ENCODE peak calls at places on chromosomes 5 and 9, in ten cellular contexts. C, Y, D, Z, T, P, I, J, H and Q are unnamed samples.

GRCh38 chr5:40823459-40823858 is 11.6 kb downstream of the RPL37 start:
- DNase-seq in C (no peak), H (no peak), D (no peak), T (no peak), P (no peak), Y (no peak), Z (no peak), I (no peak), J (no peak), Q (no peak)

GRCh38 chr9:127776195-127776918 is 2.1 kb downstream of the SH2D3C start:
- DNase-seq in T (no peak), Z (no peak), C (no peak), H (no peak), P (peak; percentile 87), D (peak; percentile 93), J (no peak), Y (peak; percentile 78), I (peak; percentile 44), Q (peak; percentile 60)

GRCh38 chr5:172686111-172686510 is 45.0 kb downstream of the NEURL1B start:
- DNase-seq in I (no peak), J (no peak), Z (no peak), C (peak; percentile 39), P (no peak), Y (no peak), H (no peak), T (no peak), D (peak; percentile 56), Q (no peak)

GRCh38 chr9:73219985-73220626 is 68.4 kb downstream of the ANXA1 start:
- DNase-seq in C (no peak), Y (no peak), D (no peak), P (no peak), Z (peak; percentile 91), T (peak; percentile 66), H (peak; percentile 7), J (peak; percentile 63), I (no peak), Q (no peak)

GRCh38 chr5:15763754-15764153 is 263.8 kb downstream of the FBXL7 start:
- DNase-seq in Y (no peak), I (no peak), Z (no peak), P (no peak), D (no peak), J (no peak), T (peak; percentile 48), C (no peak), H (peak; percentile 47), Q (no peak)

GRCh38 chr5:15064396-15064795 is 192.8 kb upstream of the ANKH start:
- DNase-seq in C (no peak), H (no peak), Z (no peak), T (no peak), Y (no peak), D (no peak), I (no peak), J (no peak), P (no peak), Q (no peak)

GRCh38 chr5:141870871-141871270 is 7.3 kb downstream of the PCDH1 start:
- DNase-seq in Y (no peak), C (no peak), I (no peak), D (peak; percentile 23), P (no peak), Z (no peak), J (no peak), H (no peak), T (no peak), Q (no peak)

GRCh38 chr5:90967443-90967842 is 408.8 kb downstream of the ADGRV1 start:
- DNase-seq in C (no peak), P (no peak), H (no peak), D (no peak), Y (no peak), T (no peak), Z (no peak), J (no peak), I (no peak), Q (peak; percentile 40)

GRCh38 chr9:94912700-94913249 is 186.3 kb downstream of the AOPEP start:
- DNase-seq in J (peak; percentile 86), Y (no peak), Z (no peak), I (no peak), T (peak; percentile 89), P (no peak), C (no peak), H (no peak), D (no peak), Q (no peak)

GRCh38 chr9:35396560-35397215 is 93.2 kb upstream of the RUSC2 start:
- DNase-seq in H (no peak), D (no peak), P (no peak), Y (no peak), I (no peak), C (no peak), Z (no peak), J (no peak), T (no peak), Q (no peak)

GRCh38 chr9:127803507-127804352 is 1.0 kb downstream of the FPGS start:
- DNase-seq in D (no peak), P (no peak), Z (no peak), Y (no peak), J (peak; percentile 15), H (no peak), C (peak; percentile 45), I (no peak), T (peak; percentile 63), Q (peak; percentile 34)

GRCh38 chr5:24163091-24163490 is 481.7 kb downstream of the CDH10 start:
- DNase-seq in T (peak; percentile 29), Y (no peak), D (no peak), I (no peak), C (no peak), J (no peak), Z (peak; percentile 3), H (no peak), P (no peak), Q (no peak)

GRCh38 chr9:107674937-107675277 is 185.3 kb upstream of the KLF4 start:
- DNase-seq in P (no peak), Z (no peak), C (peak; percentile 45), D (no peak), I (no peak), T (peak; percentile 54), H (peak; percentile 38), J (no peak), Y (no peak), Q (no peak)

GRCh38 chr9:131104016-131104740 is 7.8 kb downstream of the AIF1L start:
- DNase-seq in H (no peak), Z (no peak), Y (no peak), I (no peak), C (no peak), P (no peak), J (no peak), D (no peak), T (no peak), Q (no peak)

GRCh38 chr5:124071039-124071438 is 559.1 kb downstream of the CSNK1G3 start:
- DNase-seq in D (no peak), Z (no peak), T (no peak), I (no peak), H (no peak), P (no peak), J (no peak), C (no peak), Y (no peak), Q (no peak)

GRCh38 chr9:73152445-73152844 is 780 bp downstream of the ANXA1 start:
- DNase-seq in I (no peak), C (no peak), P (no peak), D (no peak), H (no peak), Y (no peak), Z (peak; percentile 13), J (peak; percentile 62), T (peak; percentile 20), Q (no peak)

GRCh38 chr9:86096382-86096781 is 3.0 kb downstream of the GOLM1 start:
- DNase-seq in J (peak; percentile 52), P (no peak), I (no peak), D (no peak), H (no peak), Z (no peak), T (no peak), C (no peak), Y (no peak), Q (no peak)

GRCh38 chr5:113330533-113331200 is 104.1 kb downstream of the TSSK1B start:
- DNase-seq in Y (peak; percentile 11), D (no peak), C (peak; percentile 26), Z (peak; percentile 33), I (no peak), H (no peak), T (peak; percentile 53), J (peak; percentile 69), P (no peak), Q (peak; percentile 74)

GRCh38 chr5:153713913-153714312 is 223.4 kb downstream of the GRIA1 start:
- DNase-seq in D (no peak), T (no peak), J (peak; percentile 4), C (no peak), Z (no peak), P (no peak), Y (no peak), H (no peak), I (no peak), Q (peak; percentile 10)

GRCh38 chr5:173016621-173017046 is 33.1 kb downstream of the ATP6V0E1 start:
- DNase-seq in J (peak; percentile 73), D (no peak), C (peak; percentile 62), Y (no peak), T (peak; percentile 69), Z (peak; percentile 82), H (peak; percentile 28), P (no peak), I (no peak), Q (no peak)

GRCh38 chr5:172410160-172410559 is 44.2 kb downstream of the SH3PXD2B start:
- DNase-seq in I (no peak), P (no peak), T (no peak), Z (no peak), C (no peak), H (no peak), Y (no peak), J (peak; percentile 89), D (no peak), Q (no peak)

GRCh38 chr9:114386886-114387677 is 700 bp downstream of the AKNA start:
- DNase-seq in H (no peak), T (no peak), C (peak; percentile 63), P (peak; percentile 18), D (peak; percentile 89), I (no peak), Z (no peak), Y (no peak), J (peak; percentile 16), Q (peak; percentile 66)